ENCODE peak calls at places on chromosomes 4 and X, in four cellular contexts. W, J, X and I are unnamed samples.

GRCh38 chr4:185215261-185215660 is 5.9 kb downstream of the SNX25 start:
- DNase-seq in W (no peak), J (no peak), X (no peak), I (no peak)

GRCh38 chr4:131091896-131092295 is 1995.9 kb downstream of the C4orf33 start:
- DNase-seq in W (no peak), J (no peak), X (no peak), I (no peak)

GRCh38 chr4:85898236-85898635 is 423.3 kb downstream of the ARHGAP24 start:
- DNase-seq in W (no peak), J (no peak), X (no peak), I (no peak)

GRCh38 chr4:134540588-134540987 is 339.0 kb upstream of the PABPC4L start:
- DNase-seq in W (no peak), J (no peak), X (no peak), I (no peak)

GRCh38 chrX:40268126-40268525 is 170.4 kb upstream of the BCOR start:
- DNase-seq in W (no peak), J (no peak), X (no peak), I (no peak)

GRCh38 chrX:57677132-57677858 is 2.8 kb downstream of the NLRP2B start:
- DNase-seq in W (no peak), J (no peak), X (no peak), I (no peak)

GRCh38 chrX:118178450-118178849 is 61.8 kb upstream of the KLHL13 start:
- DNase-seq in W (no peak), J (no peak), X (no peak), I (no peak)

GRCh38 chr4:122045533-122045932 is 93.7 kb upstream of the TRPC3 start:
- DNase-seq in W (no peak), J (no peak), X (no peak), I (no peak)

GRCh38 chr4:187541666-187542065 is 453.9 kb upstream of the ZFP42 start:
- DNase-seq in W (no peak), J (no peak), X (no peak), I (no peak)

GRCh38 chrX:54208531-54208930 is 25.5 kb upstream of the FAM120C start:
- DNase-seq in W (no peak), J (no peak), X (no peak), I (no peak)

GRCh38 chr4:161564230-161564834 is 599.5 kb downstream of the FSTL5 start:
- DNase-seq in W (no peak), J (no peak), X (no peak), I (no peak)

GRCh38 chr4:26299254-26299882 is 21.4 kb upstream of the RBPJ start:
- DNase-seq in W (no peak), J (no peak), X (no peak), I (no peak)

GRCh38 chrX:39758791-39759525 is 338.8 kb downstream of the BCOR start:
- DNase-seq in W (no peak), J (no peak), X (peak), I (no peak)

GRCh38 chrX:50988649-50989048 is 78.1 kb downstream of the BMP15 start:
- DNase-seq in W (peak), J (no peak), X (no peak), I (no peak)

GRCh38 chr4:47145630-47146029 is 114.3 kb downstream of the GABRB1 start:
- DNase-seq in W (peak), J (no peak), X (no peak), I (no peak)

GRCh38 chr4:38279077-38279476 is 318.9 kb downstream of the PTTG2 start:
- DNase-seq in W (no peak), J (no peak), X (no peak), I (no peak)

GRCh38 chr4:38279650-38280322 is 319.6 kb downstream of the PTTG2 start:
- DNase-seq in W (no peak), J (no peak), X (no peak), I (peak)

GRCh38 chr4:38281416-38282071 is 321.3 kb downstream of the PTTG2 start:
- DNase-seq in W (no peak), J (no peak), X (no peak), I (no peak)

GRCh38 chr4:38278255-38278654 is 318.1 kb downstream of the PTTG2 start:
- DNase-seq in W (no peak), J (no peak), X (no peak), I (no peak)

DNA sequence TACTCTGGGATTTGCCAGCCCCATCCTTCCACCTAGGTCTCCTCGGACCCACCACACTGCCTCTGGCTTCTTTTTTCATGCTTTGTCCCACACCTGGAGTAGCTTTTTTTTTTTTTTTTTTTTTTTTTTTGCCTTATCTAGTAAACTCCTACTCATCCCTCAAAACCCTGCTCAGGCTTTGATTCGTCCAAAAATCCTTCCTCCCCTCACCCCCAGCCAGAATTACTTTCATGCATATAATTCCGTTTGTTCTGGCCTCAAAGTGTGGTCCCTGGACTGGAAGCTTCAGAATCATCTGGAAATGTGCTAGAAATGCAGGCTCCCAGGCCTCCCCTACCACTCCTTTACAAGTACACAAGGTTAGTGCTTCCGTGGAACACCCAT is 320.1 kb downstream of the PTTG2 start:
- DNase-seq in W (no peak), J (no peak), X (no peak), I (no peak)
- H3K27ac ChIP-seq in W (no peak), J (peak), X (no peak), I (no peak)

GRCh38 chr4:84870398-84871163 is 95.9 kb downstream of the WDFY3 start:
- DNase-seq in W (no peak), J (no peak), X (no peak), I (no peak)
- H3K4me3 ChIP-seq in W (no peak), J (no peak), X (no peak), I (no peak)

GRCh38 chr4:41215155-41215554 is 813 bp upstream of the APBB2 start:
- DNase-seq in W (no peak), J (no peak), X (no peak), I (no peak)

GRCh38 chr4:41212221-41213203 is 1.8 kb downstream of the APBB2 start:
- DNase-seq in W (peak), J (peak), X (peak), I (no peak)

GRCh38 chr4:41213563-41214157 is 682 bp downstream of the APBB2 start:
- DNase-seq in W (no peak), J (no peak), X (peak), I (peak)

GRCh38 chr4:41215969-41216293 is 1.6 kb upstream of the APBB2 start:
- DNase-seq in W (no peak), J (no peak), X (no peak), I (no peak)

GRCh38 chr4:41214158-41215146 is at the start of gene APBB2:
- DNase-seq in W (peak), J (peak), X (peak), I (peak)
- H3K27ac ChIP-seq in W (peak), J (peak), X (peak), I (peak)

GRCh38 chr4:84384801-84385582 is 114.1 kb downstream of the NKX6-1 start:
- DNase-seq in W (no peak), J (no peak), X (no peak), I (no peak)
- H3K4me3 ChIP-seq in W (no peak), J (no peak), X (no peak), I (no peak)

GRCh38 chr4:127685292-127685691 is 44.9 kb upstream of the SLC25A31 start:
- DNase-seq in W (no peak), J (no peak), X (no peak), I (no peak)
- H3K27ac ChIP-seq in W (no peak), J (no peak), X (no peak), I (no peak)

DNA sequence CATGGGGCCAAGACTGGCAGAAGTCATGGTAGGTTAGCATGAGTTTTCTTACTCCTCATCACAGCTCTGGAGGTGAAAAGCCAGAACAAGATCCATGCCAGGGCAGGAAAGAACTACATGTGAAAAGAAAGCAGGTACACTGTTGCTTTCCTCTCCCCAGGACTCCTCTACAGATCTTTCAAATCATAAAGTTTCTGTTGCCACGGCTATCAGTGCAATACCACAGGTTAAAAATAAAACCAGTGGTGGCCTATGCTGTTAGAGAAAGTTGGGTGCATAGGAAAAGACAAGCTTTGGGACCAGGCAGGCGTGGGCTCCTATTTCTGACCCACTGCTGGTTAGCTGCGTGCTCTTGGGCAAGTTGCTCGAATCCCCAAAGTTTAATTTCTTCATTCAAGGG is 81.4 kb downstream of the SH3RF1 start:
- DNase-seq in W (no peak), J (no peak), X (no peak), I (no peak)
- H3K4me3 ChIP-seq in W (no peak), J (no peak), X (no peak), I (no peak)

DNA sequence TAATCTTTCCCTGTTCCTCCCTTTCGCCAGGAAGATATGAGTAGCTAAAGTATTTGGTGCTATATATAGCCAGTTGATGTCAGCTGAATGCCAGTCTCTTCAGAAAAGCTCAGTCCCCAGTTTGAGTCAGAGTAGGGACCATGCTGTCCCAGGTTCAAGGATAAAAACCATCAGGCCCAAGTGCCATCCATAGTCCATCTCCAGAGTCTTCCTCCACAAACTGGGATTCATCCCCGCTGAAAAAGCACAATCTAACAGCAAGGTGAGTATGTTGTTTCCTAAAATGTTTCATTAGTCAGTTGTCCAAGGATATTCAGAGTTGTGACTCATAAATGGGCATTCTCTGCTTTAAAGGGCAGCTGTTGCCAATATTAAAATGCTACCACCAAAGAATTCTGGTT is at the start of gene MYOZ2:
- DNase-seq in W (no peak), J (no peak), X (no peak), I (no peak)
- H3K27ac ChIP-seq in W (no peak), J (no peak), X (no peak), I (no peak)

GRCh38 chr4:83125738-83126141 is 11.2 kb upstream of the PLAC8 start:
- DNase-seq in W (no peak), J (peak), X (no peak), I (no peak)

GRCh38 chr4:83128235-83128929 is 13.9 kb upstream of the PLAC8 start:
- DNase-seq in W (no peak), J (no peak), X (no peak), I (no peak)

GRCh38 chr4:83124079-83124780 is 9.7 kb upstream of the PLAC8 start:
- DNase-seq in W (no peak), J (no peak), X (no peak), I (no peak)

GRCh38 chr4:83132065-83132464 is 17.5 kb upstream of the PLAC8 start:
- DNase-seq in W (no peak), J (no peak), X (no peak), I (no peak)

GRCh38 chr4:83129258-83129657 is 14.7 kb upstream of the PLAC8 start:
- DNase-seq in W (no peak), J (no peak), X (no peak), I (no peak)
- H3K4me3 ChIP-seq in W (no peak), J (no peak), X (no peak), I (no peak)